ENCODE peak calls at places on chromosomes 11 and 22, in ten cellular contexts. One of them, this sample, is unnamed.

GRCh38 chr11:12287009-12287373 is 90.4 kb upstream of the PARVA start:
- DNase-seq in IMR-90: peak
- DNase-seq in GM12865: no peak
- DNase-seq in A549: peak
- DNase-seq in fibroblast of mammary gland: peak
- DNase-seq in psoas muscle: peak
- DNase-seq in MCF 10A: peak
- DNase-seq in HepG2: peak
- DNase-seq in neural crest cell: no peak
- DNase-seq in tibial artery: peak
- DNase-seq in this sample: peak

GRCh38 chr22:19233189-19233661 is 54.7 kb upstream of the SLC25A1 start:
- DNase-seq in IMR-90: no peak
- DNase-seq in GM12865: no peak
- DNase-seq in A549: no peak
- DNase-seq in fibroblast of mammary gland: no peak
- DNase-seq in psoas muscle: no peak
- DNase-seq in MCF 10A: no peak
- DNase-seq in HepG2: no peak
- DNase-seq in neural crest cell: no peak
- DNase-seq in tibial artery: no peak
- DNase-seq in this sample: no peak

GRCh38 chr11:35683728-35684339 is 21.3 kb downstream of the TRIM44 start:
- DNase-seq in IMR-90: peak
- DNase-seq in GM12865: peak
- DNase-seq in A549: no peak
- DNase-seq in fibroblast of mammary gland: peak
- DNase-seq in psoas muscle: no peak
- DNase-seq in MCF 10A: peak
- DNase-seq in HepG2: no peak
- DNase-seq in neural crest cell: no peak
- DNase-seq in tibial artery: no peak
- DNase-seq in this sample: no peak

GRCh38 chr11:65204646-65205601 is 23.2 kb downstream of the CAPN1 start:
- DNase-seq in IMR-90: peak
- DNase-seq in GM12865: peak
- DNase-seq in A549: peak
- DNase-seq in fibroblast of mammary gland: peak
- DNase-seq in psoas muscle: no peak
- DNase-seq in MCF 10A: peak
- DNase-seq in HepG2: peak
- DNase-seq in neural crest cell: peak
- DNase-seq in tibial artery: no peak
- DNase-seq in this sample: no peak

GRCh38 chr11:316891-317291 is 3.1 kb downstream of the IFITM1 start:
- DNase-seq in IMR-90: no peak
- DNase-seq in GM12865: no peak
- DNase-seq in A549: no peak
- DNase-seq in fibroblast of mammary gland: no peak
- DNase-seq in psoas muscle: no peak
- DNase-seq in MCF 10A: peak
- DNase-seq in HepG2: no peak
- DNase-seq in neural crest cell: no peak
- DNase-seq in tibial artery: no peak
- DNase-seq in this sample: no peak

GRCh38 chr11:35043933-35044332 is 95.0 kb upstream of the CD44 start:
- DNase-seq in IMR-90: no peak
- DNase-seq in GM12865: no peak
- DNase-seq in A549: no peak
- DNase-seq in fibroblast of mammary gland: peak
- DNase-seq in psoas muscle: no peak
- DNase-seq in MCF 10A: no peak
- DNase-seq in HepG2: no peak
- DNase-seq in neural crest cell: no peak
- DNase-seq in tibial artery: no peak
- DNase-seq in this sample: no peak

GRCh38 chr11:66864924-66865697 is 8.2 kb downstream of the LRFN4 start:
- DNase-seq in IMR-90: no peak
- DNase-seq in GM12865: no peak
- DNase-seq in A549: no peak
- DNase-seq in fibroblast of mammary gland: no peak
- DNase-seq in psoas muscle: no peak
- DNase-seq in MCF 10A: no peak
- DNase-seq in HepG2: no peak
- DNase-seq in neural crest cell: no peak
- DNase-seq in tibial artery: no peak
- DNase-seq in this sample: no peak

GRCh38 chr11:37449146-37449545 is 851.1 kb upstream of the RAG2 start:
- DNase-seq in IMR-90: peak
- DNase-seq in GM12865: peak
- DNase-seq in A549: no peak
- DNase-seq in fibroblast of mammary gland: peak
- DNase-seq in psoas muscle: no peak
- DNase-seq in MCF 10A: peak
- DNase-seq in HepG2: no peak
- DNase-seq in neural crest cell: no peak
- DNase-seq in tibial artery: no peak
- DNase-seq in this sample: peak

GRCh38 chr11:69510471-69511357 is 29.3 kb downstream of the LINC01488 start:
- DNase-seq in IMR-90: peak
- DNase-seq in GM12865: no peak
- DNase-seq in A549: no peak
- DNase-seq in fibroblast of mammary gland: peak
- DNase-seq in psoas muscle: no peak
- DNase-seq in MCF 10A: peak
- DNase-seq in HepG2: no peak
- DNase-seq in neural crest cell: no peak
- DNase-seq in tibial artery: no peak
- DNase-seq in this sample: peak

GRCh38 chr11:57647960-57648776 is 1.5 kb downstream of the YPEL4 start:
- DNase-seq in IMR-90: no peak
- DNase-seq in GM12865: no peak
- DNase-seq in A549: no peak
- DNase-seq in fibroblast of mammary gland: no peak
- DNase-seq in psoas muscle: no peak
- DNase-seq in MCF 10A: no peak
- DNase-seq in HepG2: no peak
- DNase-seq in neural crest cell: no peak
- DNase-seq in tibial artery: no peak
- DNase-seq in this sample: no peak

GRCh38 chr22:23904855-23905254 is 10.7 kb downstream of the MIF start:
- DNase-seq in IMR-90: no peak
- DNase-seq in GM12865: peak
- DNase-seq in A549: no peak
- DNase-seq in fibroblast of mammary gland: no peak
- DNase-seq in psoas muscle: no peak
- DNase-seq in MCF 10A: no peak
- DNase-seq in HepG2: no peak
- DNase-seq in neural crest cell: no peak
- DNase-seq in tibial artery: no peak
- DNase-seq in this sample: no peak

GRCh38 chr22:29870574-29870973 is 12.4 kb upstream of the MTMR3 start:
- DNase-seq in IMR-90: no peak
- DNase-seq in GM12865: no peak
- DNase-seq in A549: no peak
- DNase-seq in fibroblast of mammary gland: no peak
- DNase-seq in psoas muscle: no peak
- DNase-seq in MCF 10A: no peak
- DNase-seq in HepG2: no peak
- DNase-seq in neural crest cell: no peak
- DNase-seq in tibial artery: no peak
- DNase-seq in this sample: no peak

GRCh38 chr22:29314074-29314473 is 1.4 kb downstream of the RASL10A start:
- DNase-seq in IMR-90: no peak
- DNase-seq in GM12865: no peak
- DNase-seq in A549: no peak
- DNase-seq in fibroblast of mammary gland: no peak
- DNase-seq in psoas muscle: no peak
- DNase-seq in MCF 10A: no peak
- DNase-seq in HepG2: no peak
- DNase-seq in neural crest cell: no peak
- DNase-seq in tibial artery: no peak
- DNase-seq in this sample: no peak

GRCh38 chr22:50737728-50738648 is at the start of gene ACR:
- DNase-seq in IMR-90: no peak
- DNase-seq in GM12865: no peak
- DNase-seq in A549: no peak
- DNase-seq in fibroblast of mammary gland: no peak
- DNase-seq in psoas muscle: no peak
- DNase-seq in MCF 10A: no peak
- DNase-seq in HepG2: no peak
- DNase-seq in neural crest cell: no peak
- DNase-seq in tibial artery: no peak
- DNase-seq in this sample: no peak

GRCh38 chr11:118659956-118660645 is 19.3 kb downstream of the TREH start:
- DNase-seq in IMR-90: no peak
- DNase-seq in GM12865: no peak
- DNase-seq in A549: no peak
- DNase-seq in fibroblast of mammary gland: no peak
- DNase-seq in psoas muscle: no peak
- DNase-seq in MCF 10A: no peak
- DNase-seq in HepG2: no peak
- DNase-seq in neural crest cell: no peak
- DNase-seq in tibial artery: no peak
- DNase-seq in this sample: no peak

GRCh38 chr11:134264966-134265365 is 11.2 kb upstream of the GLB1L3 start:
- DNase-seq in IMR-90: no peak
- DNase-seq in GM12865: no peak
- DNase-seq in A549: no peak
- DNase-seq in fibroblast of mammary gland: no peak
- DNase-seq in psoas muscle: no peak
- DNase-seq in MCF 10A: no peak
- DNase-seq in HepG2: no peak
- DNase-seq in neural crest cell: no peak
- DNase-seq in tibial artery: no peak
- DNase-seq in this sample: no peak

GRCh38 chr22:26568207-26568706 is 21.7 kb downstream of the TPST2 start:
- DNase-seq in IMR-90: peak
- DNase-seq in GM12865: no peak
- DNase-seq in A549: no peak
- DNase-seq in fibroblast of mammary gland: no peak
- DNase-seq in psoas muscle: no peak
- DNase-seq in MCF 10A: peak
- DNase-seq in HepG2: no peak
- DNase-seq in neural crest cell: peak
- DNase-seq in tibial artery: no peak
- DNase-seq in this sample: peak

GRCh38 chr11:85826096-85826855 is 15.3 kb upstream of the SYTL2 start:
- DNase-seq in IMR-90: peak
- DNase-seq in GM12865: peak
- DNase-seq in A549: peak
- DNase-seq in fibroblast of mammary gland: peak
- DNase-seq in psoas muscle: peak
- DNase-seq in MCF 10A: peak
- DNase-seq in HepG2: no peak
- DNase-seq in neural crest cell: no peak
- DNase-seq in tibial artery: no peak
- DNase-seq in this sample: no peak

DNA sequence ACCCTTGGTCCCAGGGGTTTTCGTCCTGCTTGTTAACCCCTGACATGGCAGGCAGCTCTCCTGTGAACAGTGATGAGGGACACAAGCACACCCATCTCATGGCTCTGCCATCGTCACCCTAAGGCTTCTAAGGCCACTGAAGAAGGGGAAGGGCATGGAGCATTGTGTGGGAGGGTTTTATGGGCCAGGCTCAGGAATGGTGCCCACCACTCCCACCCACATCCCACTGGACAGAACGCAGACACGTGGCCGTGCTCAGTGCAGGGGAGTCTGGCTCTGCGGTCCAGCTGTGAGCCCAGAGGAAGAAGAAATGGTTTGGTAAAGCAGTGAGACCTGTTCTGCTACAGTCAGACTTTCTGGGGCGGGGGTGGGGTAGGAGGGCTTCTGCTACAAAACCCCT is 130.0 kb downstream of the CACNA1I start:
- DNase-seq in IMR-90: no peak
- DNase-seq in GM12865: no peak
- DNase-seq in A549: no peak
- DNase-seq in fibroblast of mammary gland: no peak
- DNase-seq in psoas muscle: no peak
- DNase-seq in MCF 10A: no peak
- DNase-seq in HepG2: no peak
- DNase-seq in neural crest cell: no peak
- DNase-seq in tibial artery: no peak
- DNase-seq in this sample: no peak
- TF ChIP-seq CTCF in IMR-90: no peak
- TF ChIP-seq CTCF in GM12865: no peak
- TF ChIP-seq CTCF in A549: no peak
- TF ChIP-seq CTCF in fibroblast of mammary gland: no peak
- TF ChIP-seq CTCF in psoas muscle: no peak
- TF ChIP-seq CTCF in MCF 10A: no peak
- TF ChIP-seq CTCF in HepG2: no peak
- TF ChIP-seq CTCF in neural crest cell: no peak
- TF ChIP-seq CTCF in tibial artery: no peak
- TF ChIP-seq CTCF in this sample: no peak

GRCh38 chr11:101390539-101390938 is 193.3 kb downstream of the TRPC6 start:
- DNase-seq in IMR-90: peak
- DNase-seq in GM12865: no peak
- DNase-seq in A549: no peak
- DNase-seq in fibroblast of mammary gland: peak
- DNase-seq in psoas muscle: no peak
- DNase-seq in MCF 10A: peak
- DNase-seq in HepG2: no peak
- DNase-seq in neural crest cell: no peak
- DNase-seq in tibial artery: no peak
- DNase-seq in this sample: no peak
- TF ChIP-seq CTCF in IMR-90: peak
- TF ChIP-seq CTCF in GM12865: no peak
- TF ChIP-seq CTCF in A549: peak
- TF ChIP-seq CTCF in fibroblast of mammary gland: peak
- TF ChIP-seq CTCF in psoas muscle: no peak
- TF ChIP-seq CTCF in MCF 10A: peak
- TF ChIP-seq CTCF in HepG2: peak
- TF ChIP-seq CTCF in neural crest cell: peak
- TF ChIP-seq CTCF in tibial artery: no peak
- TF ChIP-seq CTCF in this sample: peak

GRCh38 chr11:129699711-129700304 is 115.8 kb upstream of the TMEM45B start:
- DNase-seq in IMR-90: no peak
- DNase-seq in GM12865: no peak
- DNase-seq in A549: no peak
- DNase-seq in fibroblast of mammary gland: no peak
- DNase-seq in psoas muscle: no peak
- DNase-seq in MCF 10A: no peak
- DNase-seq in HepG2: no peak
- DNase-seq in neural crest cell: no peak
- DNase-seq in tibial artery: no peak
- DNase-seq in this sample: peak
- TF ChIP-seq CTCF in IMR-90: no peak
- TF ChIP-seq CTCF in GM12865: no peak
- TF ChIP-seq CTCF in A549: no peak
- TF ChIP-seq CTCF in fibroblast of mammary gland: no peak
- TF ChIP-seq CTCF in psoas muscle: no peak
- TF ChIP-seq CTCF in MCF 10A: peak
- TF ChIP-seq CTCF in HepG2: no peak
- TF ChIP-seq CTCF in neural crest cell: peak
- TF ChIP-seq CTCF in tibial artery: no peak
- TF ChIP-seq CTCF in this sample: no peak

DNA sequence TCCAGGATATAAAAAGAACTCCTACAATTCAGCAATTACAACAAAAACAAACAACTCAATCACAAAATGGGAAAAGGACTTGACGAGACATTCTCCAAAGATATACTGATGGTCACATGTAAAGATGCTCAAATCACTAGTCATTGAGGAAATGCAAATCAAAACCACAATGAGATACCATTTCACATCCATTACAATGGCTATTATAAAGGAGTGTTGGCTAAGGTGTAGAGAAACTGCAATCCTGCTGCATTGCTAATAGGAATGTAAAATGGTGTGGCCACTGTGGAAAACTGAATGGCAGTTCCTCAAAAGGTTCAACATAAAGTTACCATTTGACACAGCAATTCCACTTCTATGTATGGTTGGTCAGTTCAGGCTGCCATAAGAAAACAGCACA is 11.8 kb upstream of the TBCEL start:
- DNase-seq in IMR-90: no peak
- DNase-seq in GM12865: no peak
- DNase-seq in A549: no peak
- DNase-seq in fibroblast of mammary gland: no peak
- DNase-seq in psoas muscle: no peak
- DNase-seq in MCF 10A: no peak
- DNase-seq in HepG2: no peak
- DNase-seq in neural crest cell: no peak
- DNase-seq in tibial artery: no peak
- DNase-seq in this sample: no peak
- TF ChIP-seq CTCF in IMR-90: no peak
- TF ChIP-seq CTCF in GM12865: no peak
- TF ChIP-seq CTCF in A549: no peak
- TF ChIP-seq CTCF in fibroblast of mammary gland: no peak
- TF ChIP-seq CTCF in psoas muscle: no peak
- TF ChIP-seq CTCF in MCF 10A: no peak
- TF ChIP-seq CTCF in HepG2: no peak
- TF ChIP-seq CTCF in neural crest cell: no peak
- TF ChIP-seq CTCF in tibial artery: no peak
- TF ChIP-seq CTCF in this sample: no peak